ENCODE peak calls at places on chromosomes 11 and 22, in nine cellular contexts. One of them, this sample, is unnamed.

GRCh38 chr22:27669798-27670599 is 131.6 kb downstream of the MN1 start:
- DNase-seq in RWPE1: no peak
- DNase-seq in midbrain: no peak
- DNase-seq in thoracic aorta: no peak
- DNase-seq in GM03348: no peak
- DNase-seq in AG10803: no peak
- DNase-seq in psoas muscle: peak; percentile 44
- DNase-seq in GM04503: no peak
- DNase-seq in NCI-H2081 treated with DMSO at 0.1 percent for 48 hours: no peak
- DNase-seq in this sample: no peak

GRCh38 chr22:25201557-25202273 is 2.1 kb downstream of the CRYBB3 start:
- DNase-seq in RWPE1: no peak
- DNase-seq in midbrain: no peak
- DNase-seq in thoracic aorta: no peak
- DNase-seq in GM03348: no peak
- DNase-seq in AG10803: no peak
- DNase-seq in psoas muscle: no peak
- DNase-seq in GM04503: no peak
- DNase-seq in NCI-H2081 treated with DMSO at 0.1 percent for 48 hours: no peak
- DNase-seq in this sample: no peak

GRCh38 chr22:19875531-19876313 is 21.0 kb upstream of the GNB1L start:
- DNase-seq in RWPE1: no peak
- DNase-seq in midbrain: no peak
- DNase-seq in thoracic aorta: no peak
- DNase-seq in GM03348: no peak
- DNase-seq in AG10803: no peak
- DNase-seq in psoas muscle: peak; percentile 12
- DNase-seq in GM04503: no peak
- DNase-seq in NCI-H2081 treated with DMSO at 0.1 percent for 48 hours: no peak
- DNase-seq in this sample: no peak

GRCh38 chr11:72842126-72842525 is 27.9 kb downstream of the ATG16L2 start:
- DNase-seq in RWPE1: no peak
- DNase-seq in midbrain: no peak
- DNase-seq in thoracic aorta: no peak
- DNase-seq in GM03348: no peak
- DNase-seq in AG10803: no peak
- DNase-seq in psoas muscle: no peak
- DNase-seq in GM04503: no peak
- DNase-seq in NCI-H2081 treated with DMSO at 0.1 percent for 48 hours: no peak
- DNase-seq in this sample: no peak

GRCh38 chr22:49853981-49854791 is 542 bp downstream of the ZBED4 start:
- DNase-seq in RWPE1: no peak
- DNase-seq in midbrain: peak; percentile 23
- DNase-seq in thoracic aorta: no peak
- DNase-seq in GM03348: peak; percentile 54
- DNase-seq in AG10803: peak; percentile 24
- DNase-seq in psoas muscle: no peak
- DNase-seq in GM04503: no peak
- DNase-seq in NCI-H2081 treated with DMSO at 0.1 percent for 48 hours: no peak
- DNase-seq in this sample: no peak

GRCh38 chr11:1719781-1720180 is 22.8 kb downstream of the KRTAP5-6 start:
- DNase-seq in RWPE1: no peak
- DNase-seq in midbrain: no peak
- DNase-seq in thoracic aorta: no peak
- DNase-seq in GM03348: no peak
- DNase-seq in AG10803: no peak
- DNase-seq in psoas muscle: no peak
- DNase-seq in GM04503: no peak
- DNase-seq in NCI-H2081 treated with DMSO at 0.1 percent for 48 hours: no peak
- DNase-seq in this sample: no peak

GRCh38 chr11:101022256-101022655 is 107.4 kb downstream of the PGR start:
- DNase-seq in RWPE1: no peak
- DNase-seq in midbrain: no peak
- DNase-seq in thoracic aorta: no peak
- DNase-seq in GM03348: no peak
- DNase-seq in AG10803: no peak
- DNase-seq in psoas muscle: no peak
- DNase-seq in GM04503: no peak
- DNase-seq in NCI-H2081 treated with DMSO at 0.1 percent for 48 hours: no peak
- DNase-seq in this sample: no peak

GRCh38 chr11:6357222-6357621 is 33.1 kb upstream of the SMPD1 start:
- DNase-seq in RWPE1: peak; percentile 63
- DNase-seq in midbrain: no peak
- DNase-seq in thoracic aorta: peak; percentile 76
- DNase-seq in GM03348: peak; percentile 84
- DNase-seq in AG10803: peak; percentile 80
- DNase-seq in psoas muscle: peak; percentile 69
- DNase-seq in GM04503: peak; percentile 58
- DNase-seq in NCI-H2081 treated with DMSO at 0.1 percent for 48 hours: no peak
- DNase-seq in this sample: peak; percentile 91

GRCh38 chr11:25527841-25528240 is 804.1 kb upstream of the ANO3 start:
- DNase-seq in RWPE1: no peak
- DNase-seq in midbrain: no peak
- DNase-seq in thoracic aorta: no peak
- DNase-seq in GM03348: no peak
- DNase-seq in AG10803: no peak
- DNase-seq in psoas muscle: no peak
- DNase-seq in GM04503: no peak
- DNase-seq in NCI-H2081 treated with DMSO at 0.1 percent for 48 hours: no peak
- DNase-seq in this sample: no peak

GRCh38 chr11:72239296-72239848 is 4.6 kb downstream of the PHOX2A start:
- DNase-seq in RWPE1: peak; percentile 65
- DNase-seq in midbrain: peak; percentile 37
- DNase-seq in thoracic aorta: no peak
- DNase-seq in GM03348: peak; percentile 90
- DNase-seq in AG10803: peak; percentile 55
- DNase-seq in psoas muscle: peak; percentile 73
- DNase-seq in GM04503: peak; percentile 21
- DNase-seq in NCI-H2081 treated with DMSO at 0.1 percent for 48 hours: no peak
- DNase-seq in this sample: no peak

GRCh38 chr11:30741039-30741550 is 154.9 kb upstream of the MPPED2 start:
- DNase-seq in RWPE1: no peak
- DNase-seq in midbrain: no peak
- DNase-seq in thoracic aorta: no peak
- DNase-seq in GM03348: no peak
- DNase-seq in AG10803: peak; percentile 92
- DNase-seq in psoas muscle: no peak
- DNase-seq in GM04503: peak; percentile 11
- DNase-seq in NCI-H2081 treated with DMSO at 0.1 percent for 48 hours: no peak
- DNase-seq in this sample: peak; percentile 22

GRCh38 chr11:64089915-64090810 is 54.4 kb downstream of the FLRT1 start:
- DNase-seq in RWPE1: no peak
- DNase-seq in midbrain: no peak
- DNase-seq in thoracic aorta: no peak
- DNase-seq in GM03348: no peak
- DNase-seq in AG10803: no peak
- DNase-seq in psoas muscle: no peak
- DNase-seq in GM04503: no peak
- DNase-seq in NCI-H2081 treated with DMSO at 0.1 percent for 48 hours: no peak
- DNase-seq in this sample: no peak

GRCh38 chr11:128620306-128621175 is 33.2 kb upstream of the ETS1 start:
- DNase-seq in RWPE1: no peak
- DNase-seq in midbrain: no peak
- DNase-seq in thoracic aorta: no peak
- DNase-seq in GM03348: peak; percentile 31
- DNase-seq in AG10803: peak; percentile 55
- DNase-seq in psoas muscle: no peak
- DNase-seq in GM04503: no peak
- DNase-seq in NCI-H2081 treated with DMSO at 0.1 percent for 48 hours: no peak
- DNase-seq in this sample: no peak

GRCh38 chr11:11993814-11994213 is 14.6 kb downstream of the DKK3 start:
- DNase-seq in RWPE1: peak; percentile 82
- DNase-seq in midbrain: peak; percentile 63
- DNase-seq in thoracic aorta: no peak
- DNase-seq in GM03348: peak; percentile 77
- DNase-seq in AG10803: peak; percentile 77
- DNase-seq in psoas muscle: no peak
- DNase-seq in GM04503: peak; percentile 50
- DNase-seq in NCI-H2081 treated with DMSO at 0.1 percent for 48 hours: no peak
- DNase-seq in this sample: peak; percentile 78

GRCh38 chr11:113475160-113475761 is at the start of gene DRD2:
- DNase-seq in RWPE1: no peak
- DNase-seq in midbrain: no peak
- DNase-seq in thoracic aorta: no peak
- DNase-seq in GM03348: peak; percentile 13
- DNase-seq in AG10803: no peak
- DNase-seq in psoas muscle: no peak
- DNase-seq in GM04503: no peak
- DNase-seq in NCI-H2081 treated with DMSO at 0.1 percent for 48 hours: no peak
- DNase-seq in this sample: no peak

This sample was measured in COLO829.